ENCODE peak calls at places on chromosomes 6 and 20, in six cellular contexts. One of them, this sample, is unnamed.

GRCh38 chr20:32742322-32743236 is 688 bp downstream of the COMMD7 start:
- DNase-seq in HS-5: no peak
- DNase-seq in fibroblast of lung: no peak
- DNase-seq in posterior cingulate gyrus: no peak
- DNase-seq in anterior cingulate cortex: no peak
- DNase-seq in adipocyte: no peak
- DNase-seq in this sample: no peak

GRCh38 chr20:25600632-25601031 is 15.3 kb upstream of the NINL start:
- DNase-seq in HS-5: no peak
- DNase-seq in adipocyte: no peak
- DNase-seq in fibroblast of lung: peak
- DNase-seq in anterior cingulate cortex: no peak
- DNase-seq in posterior cingulate gyrus: no peak
- DNase-seq in this sample: no peak

GRCh38 chr20:25699914-25700313 is 3.3 kb upstream of the ZNF337 start:
- DNase-seq in adipocyte: peak
- DNase-seq in fibroblast of lung: no peak
- DNase-seq in posterior cingulate gyrus: no peak
- DNase-seq in anterior cingulate cortex: no peak
- DNase-seq in HS-5: no peak
- DNase-seq in this sample: no peak

GRCh38 chr6:148780918-148781436 is 34.1 kb downstream of the UST start:
- DNase-seq in fibroblast of lung: no peak
- DNase-seq in adipocyte: no peak
- DNase-seq in anterior cingulate cortex: no peak
- DNase-seq in posterior cingulate gyrus: no peak
- DNase-seq in HS-5: no peak
- DNase-seq in this sample: no peak

GRCh38 chr6:84411060-84411629 is 183.7 kb upstream of the CEP162 start:
- DNase-seq in fibroblast of lung: peak
- DNase-seq in adipocyte: peak
- DNase-seq in anterior cingulate cortex: no peak
- DNase-seq in posterior cingulate gyrus: no peak
- DNase-seq in HS-5: peak
- DNase-seq in this sample: peak

GRCh38 chr6:125953502-125953875 is 3.1 kb upstream of the HINT3 start:
- DNase-seq in HS-5: no peak
- DNase-seq in adipocyte: no peak
- DNase-seq in fibroblast of lung: no peak
- DNase-seq in posterior cingulate gyrus: no peak
- DNase-seq in anterior cingulate cortex: no peak
- DNase-seq in this sample: no peak

GRCh38 chr6:6659600-6660327 is 71.2 kb downstream of the LY86 start:
- DNase-seq in fibroblast of lung: no peak
- DNase-seq in posterior cingulate gyrus: no peak
- DNase-seq in HS-5: no peak
- DNase-seq in anterior cingulate cortex: peak
- DNase-seq in adipocyte: no peak
- DNase-seq in this sample: no peak

GRCh38 chr20:48819813-48820648 is 7.8 kb downstream of the PREX1 start:
- DNase-seq in HS-5: no peak
- DNase-seq in anterior cingulate cortex: no peak
- DNase-seq in adipocyte: no peak
- DNase-seq in fibroblast of lung: peak
- DNase-seq in posterior cingulate gyrus: no peak
- DNase-seq in this sample: no peak

GRCh38 chr6:101462576-101462975 is 69.1 kb downstream of the GRIK2 start:
- DNase-seq in posterior cingulate gyrus: no peak
- DNase-seq in fibroblast of lung: no peak
- DNase-seq in anterior cingulate cortex: no peak
- DNase-seq in HS-5: no peak
- DNase-seq in adipocyte: peak
- DNase-seq in this sample: no peak

GRCh38 chr20:47201074-47201730 is 155.3 kb downstream of the ZMYND8 start:
- DNase-seq in posterior cingulate gyrus: no peak
- DNase-seq in adipocyte: no peak
- DNase-seq in fibroblast of lung: no peak
- DNase-seq in HS-5: no peak
- DNase-seq in anterior cingulate cortex: no peak
- DNase-seq in this sample: no peak

GRCh38 chr6:56745081-56745480 is 102.4 kb upstream of the DST start:
- DNase-seq in fibroblast of lung: no peak
- DNase-seq in adipocyte: no peak
- DNase-seq in posterior cingulate gyrus: no peak
- DNase-seq in HS-5: no peak
- DNase-seq in anterior cingulate cortex: no peak
- DNase-seq in this sample: no peak

GRCh38 chr6:7769702-7770101 is 43.8 kb downstream of the BMP6 start:
- DNase-seq in HS-5: no peak
- DNase-seq in adipocyte: peak
- DNase-seq in fibroblast of lung: peak
- DNase-seq in anterior cingulate cortex: no peak
- DNase-seq in posterior cingulate gyrus: no peak
- DNase-seq in this sample: peak

GRCh38 chr6:31453259-31453658 is 44.7 kb upstream of the MICB start:
- DNase-seq in fibroblast of lung: no peak
- DNase-seq in adipocyte: no peak
- DNase-seq in HS-5: no peak
- DNase-seq in anterior cingulate cortex: no peak
- DNase-seq in posterior cingulate gyrus: no peak
- DNase-seq in this sample: no peak

GRCh38 chr6:6395581-6396197 is 75.2 kb upstream of the F13A1 start:
- DNase-seq in posterior cingulate gyrus: peak
- DNase-seq in anterior cingulate cortex: peak
- DNase-seq in fibroblast of lung: no peak
- DNase-seq in adipocyte: no peak
- DNase-seq in HS-5: no peak
- DNase-seq in this sample: no peak

GRCh38 chr6:16841241-16841640 is 80.0 kb upstream of the ATXN1 start:
- DNase-seq in posterior cingulate gyrus: no peak
- DNase-seq in adipocyte: no peak
- DNase-seq in fibroblast of lung: no peak
- DNase-seq in HS-5: peak
- DNase-seq in anterior cingulate cortex: no peak
- DNase-seq in this sample: peak

GRCh38 chr20:45341939-45342862 is 6.0 kb downstream of the SDC4 start:
- DNase-seq in fibroblast of lung: no peak
- DNase-seq in HS-5: no peak
- DNase-seq in adipocyte: peak
- DNase-seq in posterior cingulate gyrus: peak
- DNase-seq in anterior cingulate cortex: peak
- DNase-seq in this sample: peak

GRCh38 chr20:53884859-53885654 is 185.3 kb downstream of the BCAS1 start:
- DNase-seq in HS-5: no peak
- DNase-seq in anterior cingulate cortex: no peak
- DNase-seq in adipocyte: no peak
- DNase-seq in fibroblast of lung: no peak
- DNase-seq in posterior cingulate gyrus: no peak
- DNase-seq in this sample: no peak

GRCh38 chr20:59584278-59584925 is 19.9 kb upstream of the PHACTR3 start:
- DNase-seq in HS-5: no peak
- DNase-seq in fibroblast of lung: no peak
- DNase-seq in posterior cingulate gyrus: no peak
- DNase-seq in anterior cingulate cortex: no peak
- DNase-seq in adipocyte: no peak
- DNase-seq in this sample: no peak

GRCh38 chr6:73710470-73710869 is 14.5 kb downstream of the CD109 start:
- DNase-seq in adipocyte: no peak
- DNase-seq in posterior cingulate gyrus: no peak
- DNase-seq in anterior cingulate cortex: no peak
- DNase-seq in HS-5: no peak
- DNase-seq in fibroblast of lung: peak
- DNase-seq in this sample: peak

GRCh38 chr6:38797391-38797790 is 82.3 kb downstream of the DNAH8 start:
- DNase-seq in anterior cingulate cortex: no peak
- DNase-seq in HS-5: no peak
- DNase-seq in fibroblast of lung: no peak
- DNase-seq in adipocyte: no peak
- DNase-seq in posterior cingulate gyrus: no peak
- DNase-seq in this sample: no peak

GRCh38 chr20:5100684-5101347 is 18.9 kb downstream of the PCNA start:
- DNase-seq in posterior cingulate gyrus: peak
- DNase-seq in adipocyte: peak
- DNase-seq in fibroblast of lung: peak
- DNase-seq in HS-5: peak
- DNase-seq in anterior cingulate cortex: peak
- DNase-seq in this sample: peak

GRCh38 chr6:98835149-98836024 is 1.0 kb downstream of the POU3F2 start:
- DNase-seq in HS-5: no peak
- DNase-seq in anterior cingulate cortex: no peak
- DNase-seq in fibroblast of lung: no peak
- DNase-seq in posterior cingulate gyrus: peak
- DNase-seq in adipocyte: no peak
- DNase-seq in this sample: no peak

GRCh38 chr20:43579861-43580793 is 10.6 kb upstream of the IFT52 start:
- DNase-seq in fibroblast of lung: no peak
- DNase-seq in anterior cingulate cortex: no peak
- DNase-seq in HS-5: no peak
- DNase-seq in adipocyte: no peak
- DNase-seq in posterior cingulate gyrus: no peak
- DNase-seq in this sample: no peak

GRCh38 chr20:8454137-8454712 is 322.2 kb downstream of the PLCB1 start:
- DNase-seq in anterior cingulate cortex: no peak
- DNase-seq in posterior cingulate gyrus: no peak
- DNase-seq in HS-5: peak
- DNase-seq in adipocyte: peak
- DNase-seq in fibroblast of lung: peak
- DNase-seq in this sample: peak

GRCh38 chr6:156183678-156184077 is 593.5 kb upstream of the ARID1B start:
- DNase-seq in posterior cingulate gyrus: no peak
- DNase-seq in anterior cingulate cortex: no peak
- DNase-seq in adipocyte: no peak
- DNase-seq in HS-5: no peak
- DNase-seq in fibroblast of lung: no peak
- DNase-seq in this sample: no peak

GRCh38 chr6:110517601-110518280 is 41.3 kb upstream of the SLC22A16 start:
- DNase-seq in fibroblast of lung: peak
- DNase-seq in posterior cingulate gyrus: no peak
- DNase-seq in adipocyte: no peak
- DNase-seq in HS-5: no peak
- DNase-seq in anterior cingulate cortex: no peak
- DNase-seq in this sample: no peak

GRCh38 chr6:101296184-101296583 is 97.3 kb upstream of the GRIK2 start:
- DNase-seq in anterior cingulate cortex: no peak
- DNase-seq in fibroblast of lung: peak
- DNase-seq in HS-5: peak
- DNase-seq in adipocyte: peak
- DNase-seq in posterior cingulate gyrus: no peak
- DNase-seq in this sample: no peak

GRCh38 chr6:36054965-36055364 is 27.4 kb downstream of the MAPK14 start:
- DNase-seq in anterior cingulate cortex: no peak
- DNase-seq in adipocyte: no peak
- DNase-seq in fibroblast of lung: no peak
- DNase-seq in posterior cingulate gyrus: no peak
- DNase-seq in HS-5: no peak
- DNase-seq in this sample: no peak

GRCh38 chr20:62926229-62927127 is at the start of gene DIDO1:
- DNase-seq in posterior cingulate gyrus: peak
- DNase-seq in anterior cingulate cortex: peak
- DNase-seq in adipocyte: peak
- DNase-seq in fibroblast of lung: peak
- DNase-seq in HS-5: peak
- DNase-seq in this sample: peak

GRCh38 chr6:105608393-105608705 is 205.5 kb upstream of the PREP start:
- DNase-seq in posterior cingulate gyrus: no peak
- DNase-seq in adipocyte: no peak
- DNase-seq in anterior cingulate cortex: no peak
- DNase-seq in HS-5: no peak
- DNase-seq in fibroblast of lung: no peak
- DNase-seq in this sample: no peak

GRCh38 chr20:45853484-45853883 is 3.7 kb downstream of the ACOT8 start:
- DNase-seq in posterior cingulate gyrus: no peak
- DNase-seq in fibroblast of lung: no peak
- DNase-seq in HS-5: no peak
- DNase-seq in adipocyte: no peak
- DNase-seq in anterior cingulate cortex: no peak
- DNase-seq in this sample: no peak

GRCh38 chr6:170108456-170108855 is 182.4 kb downstream of the DLL1 start:
- DNase-seq in HS-5: no peak
- DNase-seq in adipocyte: no peak
- DNase-seq in posterior cingulate gyrus: no peak
- DNase-seq in fibroblast of lung: no peak
- DNase-seq in anterior cingulate cortex: no peak
- DNase-seq in this sample: no peak